ENCODE peak calls at places on chromosomes 11 and 22, in seven cellular contexts. One of them, this sample, is unnamed.

GRCh38 chr11:75874942-75875341 is 59.9 kb downstream of the UVRAG start:
- DNase-seq in NB4: peak
- DNase-seq in left lung: no peak
- DNase-seq in esophagus squamous epithelium: no peak
- DNase-seq in SK-N-SH: no peak
- DNase-seq in cardiac muscle cell: no peak
- DNase-seq in astrocyte: no peak
- DNase-seq in this sample: no peak

GRCh38 chr11:15258433-15259350 is 144.0 kb downstream of the INSC start:
- DNase-seq in NB4: peak
- DNase-seq in left lung: no peak
- DNase-seq in esophagus squamous epithelium: no peak
- DNase-seq in SK-N-SH: no peak
- DNase-seq in cardiac muscle cell: peak
- DNase-seq in astrocyte: peak
- DNase-seq in this sample: no peak

GRCh38 chr22:50247748-50248147 is 2.9 kb upstream of the TUBGCP6 start:
- DNase-seq in NB4: no peak
- DNase-seq in left lung: peak
- DNase-seq in esophagus squamous epithelium: no peak
- DNase-seq in SK-N-SH: peak
- DNase-seq in cardiac muscle cell: no peak
- DNase-seq in astrocyte: no peak
- DNase-seq in this sample: no peak

GRCh38 chr11:109059402-109059801 is 362.6 kb upstream of the C11orf87 start:
- DNase-seq in NB4: no peak
- DNase-seq in left lung: no peak
- DNase-seq in esophagus squamous epithelium: no peak
- DNase-seq in SK-N-SH: no peak
- DNase-seq in cardiac muscle cell: no peak
- DNase-seq in astrocyte: no peak
- DNase-seq in this sample: no peak

GRCh38 chr11:32829157-32829679 is 509 bp upstream of the PRRG4 start:
- DNase-seq in NB4: no peak
- DNase-seq in left lung: no peak
- DNase-seq in esophagus squamous epithelium: no peak
- DNase-seq in SK-N-SH: no peak
- DNase-seq in cardiac muscle cell: no peak
- DNase-seq in astrocyte: no peak
- DNase-seq in this sample: no peak

GRCh38 chr22:37386441-37386840 is 40.8 kb downstream of the ELFN2 start:
- DNase-seq in NB4: peak
- DNase-seq in left lung: no peak
- DNase-seq in esophagus squamous epithelium: no peak
- DNase-seq in SK-N-SH: no peak
- DNase-seq in cardiac muscle cell: no peak
- DNase-seq in astrocyte: no peak
- DNase-seq in this sample: no peak

GRCh38 chr22:27585141-27585540 is 216.4 kb downstream of the MN1 start:
- DNase-seq in NB4: no peak
- DNase-seq in left lung: no peak
- DNase-seq in esophagus squamous epithelium: no peak
- DNase-seq in SK-N-SH: no peak
- DNase-seq in cardiac muscle cell: no peak
- DNase-seq in astrocyte: no peak
- DNase-seq in this sample: no peak

GRCh38 chr11:59669611-59670009 is 773 bp upstream of the PATL1 start:
- DNase-seq in NB4: no peak
- DNase-seq in left lung: peak
- DNase-seq in esophagus squamous epithelium: no peak
- DNase-seq in SK-N-SH: no peak
- DNase-seq in cardiac muscle cell: no peak
- DNase-seq in astrocyte: peak
- DNase-seq in this sample: no peak

GRCh38 chr11:8717544-8717875 is 34.9 kb downstream of the RPL27A start:
- DNase-seq in NB4: no peak
- DNase-seq in left lung: no peak
- DNase-seq in esophagus squamous epithelium: no peak
- DNase-seq in SK-N-SH: no peak
- DNase-seq in cardiac muscle cell: no peak
- DNase-seq in astrocyte: no peak
- DNase-seq in this sample: no peak

GRCh38 chr11:122141757-122142156 is 25.7 kb upstream of the BLID start:
- DNase-seq in NB4: no peak
- DNase-seq in left lung: no peak
- DNase-seq in esophagus squamous epithelium: no peak
- DNase-seq in SK-N-SH: no peak
- DNase-seq in cardiac muscle cell: no peak
- DNase-seq in astrocyte: no peak
- DNase-seq in this sample: no peak

GRCh38 chr22:41263704-41264103 is 22.3 kb downstream of the RANGAP1 start:
- DNase-seq in NB4: no peak
- DNase-seq in left lung: no peak
- DNase-seq in esophagus squamous epithelium: no peak
- DNase-seq in SK-N-SH: no peak
- DNase-seq in cardiac muscle cell: no peak
- DNase-seq in astrocyte: no peak
- DNase-seq in this sample: no peak

GRCh38 chr11:27234043-27234668 is 128.9 kb downstream of the CCDC34 start:
- DNase-seq in NB4: peak
- DNase-seq in left lung: no peak
- DNase-seq in esophagus squamous epithelium: no peak
- DNase-seq in SK-N-SH: no peak
- DNase-seq in cardiac muscle cell: peak
- DNase-seq in astrocyte: peak
- DNase-seq in this sample: peak

GRCh38 chr11:117199061-117199915 is at the start of gene TAGLN:
- DNase-seq in NB4: no peak
- DNase-seq in left lung: peak
- DNase-seq in esophagus squamous epithelium: no peak
- DNase-seq in SK-N-SH: no peak
- DNase-seq in cardiac muscle cell: peak
- DNase-seq in astrocyte: peak
- DNase-seq in this sample: no peak

GRCh38 chr22:33535937-33536875 is 384.1 kb downstream of the LARGE1 start:
- DNase-seq in NB4: no peak
- DNase-seq in left lung: no peak
- DNase-seq in esophagus squamous epithelium: no peak
- DNase-seq in SK-N-SH: peak
- DNase-seq in cardiac muscle cell: no peak
- DNase-seq in astrocyte: no peak
- DNase-seq in this sample: no peak

GRCh38 chr11:29019960-29020683 is 911.9 kb downstream of the METTL15 start:
- DNase-seq in NB4: no peak
- DNase-seq in left lung: no peak
- DNase-seq in esophagus squamous epithelium: no peak
- DNase-seq in SK-N-SH: no peak
- DNase-seq in cardiac muscle cell: peak
- DNase-seq in astrocyte: peak
- DNase-seq in this sample: no peak

GRCh38 chr22:49863936-49864335 is 10.3 kb downstream of the ZBED4 start:
- DNase-seq in NB4: no peak
- DNase-seq in left lung: no peak
- DNase-seq in esophagus squamous epithelium: no peak
- DNase-seq in SK-N-SH: no peak
- DNase-seq in cardiac muscle cell: no peak
- DNase-seq in astrocyte: no peak
- DNase-seq in this sample: no peak

GRCh38 chr11:83044958-83045712 is 26.6 kb downstream of the RAB30 start:
- DNase-seq in NB4: no peak
- DNase-seq in left lung: no peak
- DNase-seq in esophagus squamous epithelium: no peak
- DNase-seq in SK-N-SH: no peak
- DNase-seq in cardiac muscle cell: no peak
- DNase-seq in astrocyte: peak
- DNase-seq in this sample: no peak

GRCh38 chr22:37126882-37127281 is 17.4 kb upstream of the TMPRSS6 start:
- DNase-seq in NB4: peak
- DNase-seq in left lung: no peak
- DNase-seq in esophagus squamous epithelium: no peak
- DNase-seq in SK-N-SH: peak
- DNase-seq in cardiac muscle cell: peak
- DNase-seq in astrocyte: no peak
- DNase-seq in this sample: no peak

GRCh38 chr11:78371221-78371899 is 46.3 kb downstream of the GAB2 start:
- DNase-seq in NB4: peak
- DNase-seq in left lung: no peak
- DNase-seq in esophagus squamous epithelium: no peak
- DNase-seq in SK-N-SH: no peak
- DNase-seq in cardiac muscle cell: no peak
- DNase-seq in astrocyte: no peak
- DNase-seq in this sample: no peak

GRCh38 chr11:62921573-62922188 is 518 bp upstream of the CHRM1 start:
- DNase-seq in NB4: no peak
- DNase-seq in left lung: no peak
- DNase-seq in esophagus squamous epithelium: no peak
- DNase-seq in SK-N-SH: peak
- DNase-seq in cardiac muscle cell: no peak
- DNase-seq in astrocyte: no peak
- DNase-seq in this sample: no peak

GRCh38 chr11:19187101-19187500 is 14.7 kb downstream of the CSRP3 start:
- DNase-seq in NB4: no peak
- DNase-seq in left lung: no peak
- DNase-seq in esophagus squamous epithelium: no peak
- DNase-seq in SK-N-SH: no peak
- DNase-seq in cardiac muscle cell: no peak
- DNase-seq in astrocyte: peak
- DNase-seq in this sample: no peak

GRCh38 chr11:65215441-65216076 is 33.8 kb downstream of the CAPN1 start:
- DNase-seq in NB4: peak
- DNase-seq in left lung: no peak
- DNase-seq in esophagus squamous epithelium: no peak
- DNase-seq in SK-N-SH: no peak
- DNase-seq in cardiac muscle cell: no peak
- DNase-seq in astrocyte: no peak
- DNase-seq in this sample: peak

GRCh38 chr22:19986410-19987341 is 29.9 kb downstream of the ARVCF start:
- DNase-seq in NB4: peak
- DNase-seq in left lung: peak
- DNase-seq in esophagus squamous epithelium: no peak
- DNase-seq in SK-N-SH: peak
- DNase-seq in cardiac muscle cell: peak
- DNase-seq in astrocyte: peak
- DNase-seq in this sample: no peak

GRCh38 chr11:33930317-33931021 is 38.6 kb upstream of the LMO2 start:
- DNase-seq in NB4: peak
- DNase-seq in left lung: no peak
- DNase-seq in esophagus squamous epithelium: no peak
- DNase-seq in SK-N-SH: no peak
- DNase-seq in cardiac muscle cell: peak
- DNase-seq in astrocyte: peak
- DNase-seq in this sample: no peak

GRCh38 chr11:96340555-96340885 is 2.5 kb downstream of the MAML2 start:
- DNase-seq in NB4: no peak
- DNase-seq in left lung: no peak
- DNase-seq in esophagus squamous epithelium: no peak
- DNase-seq in SK-N-SH: no peak
- DNase-seq in cardiac muscle cell: no peak
- DNase-seq in astrocyte: no peak
- DNase-seq in this sample: no peak
- H3K4me3 ChIP-seq in NB4: no peak
- H3K4me3 ChIP-seq in left lung: peak
- H3K4me3 ChIP-seq in esophagus squamous epithelium: peak
- H3K4me3 ChIP-seq in SK-N-SH: peak
- H3K4me3 ChIP-seq in cardiac muscle cell: no peak
- H3K4me3 ChIP-seq in astrocyte: peak
- H3K4me3 ChIP-seq in this sample: peak

GRCh38 chr11:103862827-103863213 is 173.6 kb upstream of the DDI1 start:
- DNase-seq in NB4: no peak
- DNase-seq in left lung: no peak
- DNase-seq in esophagus squamous epithelium: no peak
- DNase-seq in SK-N-SH: no peak
- DNase-seq in cardiac muscle cell: no peak
- DNase-seq in astrocyte: no peak
- DNase-seq in this sample: no peak
- TF ChIP-seq CTCF in NB4: no peak
- TF ChIP-seq CTCF in left lung: no peak
- TF ChIP-seq CTCF in esophagus squamous epithelium: no peak
- TF ChIP-seq CTCF in SK-N-SH: no peak
- TF ChIP-seq CTCF in cardiac muscle cell: no peak
- TF ChIP-seq CTCF in astrocyte: no peak
- TF ChIP-seq CTCF in this sample: peak

GRCh38 chr11:110968348-110969062 is 256.3 kb upstream of the ARHGAP20 start:
- DNase-seq in NB4: peak
- DNase-seq in left lung: no peak
- DNase-seq in esophagus squamous epithelium: no peak
- DNase-seq in SK-N-SH: no peak
- DNase-seq in cardiac muscle cell: no peak
- DNase-seq in astrocyte: peak
- DNase-seq in this sample: no peak

GRCh38 chr11:110962907-110963306 is 250.7 kb upstream of the ARHGAP20 start:
- DNase-seq in NB4: no peak
- DNase-seq in left lung: no peak
- DNase-seq in esophagus squamous epithelium: no peak
- DNase-seq in SK-N-SH: peak
- DNase-seq in cardiac muscle cell: no peak
- DNase-seq in astrocyte: peak
- DNase-seq in this sample: no peak

GRCh38 chr11:110971110-110971509 is 258.9 kb upstream of the ARHGAP20 start:
- DNase-seq in NB4: peak
- DNase-seq in left lung: no peak
- DNase-seq in esophagus squamous epithelium: no peak
- DNase-seq in SK-N-SH: no peak
- DNase-seq in cardiac muscle cell: no peak
- DNase-seq in astrocyte: peak
- DNase-seq in this sample: no peak

GRCh38 chr11:110960167-110960566 is 247.9 kb upstream of the ARHGAP20 start:
- DNase-seq in NB4: no peak
- DNase-seq in left lung: no peak
- DNase-seq in esophagus squamous epithelium: no peak
- DNase-seq in SK-N-SH: no peak
- DNase-seq in cardiac muscle cell: no peak
- DNase-seq in astrocyte: no peak
- DNase-seq in this sample: no peak

GRCh38 chr11:110966131-110966530 is 253.9 kb upstream of the ARHGAP20 start:
- DNase-seq in NB4: no peak
- DNase-seq in left lung: no peak
- DNase-seq in esophagus squamous epithelium: no peak
- DNase-seq in SK-N-SH: no peak
- DNase-seq in cardiac muscle cell: no peak
- DNase-seq in astrocyte: no peak
- DNase-seq in this sample: no peak
- H3K4me3 ChIP-seq in NB4: no peak
- H3K4me3 ChIP-seq in left lung: no peak
- H3K4me3 ChIP-seq in esophagus squamous epithelium: no peak
- H3K4me3 ChIP-seq in SK-N-SH: no peak
- H3K4me3 ChIP-seq in cardiac muscle cell: no peak
- H3K4me3 ChIP-seq in astrocyte: no peak
- H3K4me3 ChIP-seq in this sample: no peak

DNA sequence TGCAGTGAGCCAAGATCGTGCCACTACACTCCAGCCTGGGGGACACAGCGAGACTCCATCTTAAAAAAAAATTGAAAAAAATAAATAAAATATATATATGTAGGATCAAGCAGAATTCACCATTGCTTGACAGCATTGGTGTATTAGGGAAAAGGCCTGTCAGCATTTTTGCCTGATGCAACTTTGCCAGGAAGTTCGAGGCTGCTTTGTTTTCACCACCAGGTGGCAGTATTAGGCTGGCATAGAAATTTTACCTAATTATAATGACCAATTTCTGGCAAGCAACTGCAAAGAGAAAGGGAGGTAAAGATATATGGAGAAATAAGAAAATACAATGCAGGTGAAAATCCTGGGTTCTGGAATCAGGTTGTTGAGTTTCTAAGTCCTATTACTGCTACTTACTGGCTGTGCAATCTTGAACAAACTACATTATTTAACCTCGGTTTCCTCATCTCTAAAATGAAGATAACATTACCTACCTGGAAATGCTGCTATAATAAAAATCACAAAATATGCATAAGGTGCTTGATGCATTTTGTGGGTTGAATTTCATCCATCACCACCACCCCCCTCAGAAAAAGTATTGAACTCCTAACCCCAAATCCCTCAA is 24.7 kb downstream of the LAYN start:
- DNase-seq in NB4: peak
- DNase-seq in left lung: no peak
- DNase-seq in esophagus squamous epithelium: no peak
- DNase-seq in SK-N-SH: peak
- DNase-seq in cardiac muscle cell: peak
- DNase-seq in astrocyte: no peak
- DNase-seq in this sample: peak
- TF ChIP-seq CTCF in NB4: peak
- TF ChIP-seq CTCF in left lung: peak
- TF ChIP-seq CTCF in esophagus squamous epithelium: peak
- TF ChIP-seq CTCF in SK-N-SH: peak
- TF ChIP-seq CTCF in cardiac muscle cell: peak
- TF ChIP-seq CTCF in astrocyte: peak
- TF ChIP-seq CTCF in this sample: peak